ENCODE peak calls at places on chromosome 20, in seven cellular contexts. G is OCI-LY7, V is hepatocyte, W is HCT116, U is GM23248, Q is neural progenitor cell, M is GM23338. S is an unnamed sample.

GRCh38 chr20:58011106-58011946 is 217.1 kb downstream of the ANKRD60 start:
- DNase-seq in W (no peak), V (no peak), G (no peak), Q (no peak), U (no peak), M (no peak), S (no peak)

GRCh38 chr20:37480915-37481314 is 40.1 kb upstream of the NNAT start:
- DNase-seq in M (no peak), W (no peak), U (no peak), Q (no peak), V (no peak), G (no peak), S (no peak)

GRCh38 chr20:53828673-53829085 is 235.0 kb upstream of the ZNF217 start:
- DNase-seq in U (peak; percentile 94), W (peak; percentile 29), G (peak; percentile 50), V (peak; percentile 82), Q (peak; percentile 26), M (peak; percentile 51), S (peak; percentile 93)

GRCh38 chr20:63924241-63924640 is 29.3 kb downstream of the DNAJC5 start:
- DNase-seq in U (no peak), Q (no peak), W (no peak), V (no peak), G (no peak), M (no peak), S (no peak)

GRCh38 chr20:36320898-36321695 is 15.0 kb downstream of the DLGAP4 start:
- DNase-seq in Q (no peak), M (no peak), G (no peak), W (no peak), V (no peak), U (no peak), S (no peak)

GRCh38 chr20:49668181-49668877 is 45.3 kb downstream of the B4GALT5 start:
- DNase-seq in U (no peak), Q (peak; percentile 17), M (no peak), V (no peak), W (no peak), G (peak; percentile 74), S (no peak)

GRCh38 chr20:39295301-39295700 is 333.2 kb downstream of the DHX35 start:
- DNase-seq in G (no peak), Q (no peak), V (no peak), M (no peak), U (no peak), W (no peak), S (no peak)

GRCh38 chr20:52652271-52652670 is 319.9 kb upstream of the TSHZ2 start:
- DNase-seq in U (no peak), W (no peak), V (no peak), G (no peak), M (no peak), Q (no peak), S (no peak)

GRCh38 chr20:31698803-31699718 is 23.6 kb downstream of the BCL2L1 start:
- DNase-seq in W (peak; percentile 44), G (peak; percentile 70), V (peak; percentile 90), M (no peak), Q (no peak), U (peak; percentile 94), S (peak; percentile 88)

GRCh38 chr20:53935353-53936084 is 134.9 kb downstream of the BCAS1 start:
- DNase-seq in V (no peak), G (peak; percentile 53), M (peak; percentile 46), Q (no peak), W (no peak), U (no peak), S (no peak)

GRCh38 chr20:22579119-22579427 is 5.3 kb downstream of the FOXA2 start:
- DNase-seq in Q (peak; percentile 96), V (peak; percentile 36), M (peak; percentile 96), U (no peak), W (no peak), G (no peak), S (no peak)

GRCh38 chr20:12152996-12153395 is 235.3 kb downstream of the BTBD3 start:
- DNase-seq in Q (no peak), U (no peak), M (no peak), V (no peak), G (no peak), W (no peak), S (peak; percentile 91)

GRCh38 chr20:39874049-39874893 is 814.8 kb downstream of the MAFB start:
- DNase-seq in Q (peak; percentile 94), W (peak; percentile 15), G (peak; percentile 52), V (peak; percentile 89), M (peak; percentile 96), U (peak; percentile 90), S (peak; percentile 33)

GRCh38 chr20:31392836-31393235 is 2.4 kb upstream of the DEFB119 start:
- DNase-seq in Q (no peak), G (no peak), V (no peak), U (no peak), M (no peak), W (no peak), S (no peak)

GRCh38 chr20:20426472-20426907 is 58.6 kb downstream of the INSM1 start:
- DNase-seq in W (no peak), U (no peak), M (no peak), G (no peak), V (no peak), Q (no peak), S (no peak)

GRCh38 chr20:48761023-48761785 is 66.6 kb downstream of the PREX1 start:
- DNase-seq in Q (no peak), V (no peak), W (no peak), M (no peak), U (no peak), G (peak; percentile 56), S (no peak)

GRCh38 chr20:36541227-36542018 is at the start of gene MYL9:
- DNase-seq in Q (peak; percentile 86), V (peak; percentile 90), U (peak; percentile 90), W (no peak), M (peak; percentile 75), G (no peak), S (peak; percentile 50)

GRCh38 chr20:61788343-61788742 is 277.3 kb downstream of the TAF4 start:
- DNase-seq in U (no peak), V (no peak), M (no peak), G (no peak), W (no peak), Q (no peak), S (no peak)

GRCh38 chr20:3077618-3078134 is 6.3 kb downstream of the OXT start:
- DNase-seq in V (no peak), Q (no peak), U (no peak), W (no peak), G (no peak), M (no peak), S (no peak)

GRCh38 chr20:62821726-62822210 is 4.9 kb downstream of the COL9A3 start:
- DNase-seq in M (no peak), W (no peak), G (no peak), Q (no peak), U (no peak), V (no peak), S (no peak)
- H3K4me1 ChIP-seq in M (peaks cover 7% of the 10 kb centered on the region), W (peaks cover 56% of the 10 kb centered on the region), G (peaks cover 7% of the 10 kb centered on the region), Q (peaks cover 26% of the 10 kb centered on the region), U (no peaks in the 10 kb centered on the region), V (peaks cover 32% of the 10 kb centered on the region), S (peaks cover 23% of the 10 kb centered on the region)

DNA sequence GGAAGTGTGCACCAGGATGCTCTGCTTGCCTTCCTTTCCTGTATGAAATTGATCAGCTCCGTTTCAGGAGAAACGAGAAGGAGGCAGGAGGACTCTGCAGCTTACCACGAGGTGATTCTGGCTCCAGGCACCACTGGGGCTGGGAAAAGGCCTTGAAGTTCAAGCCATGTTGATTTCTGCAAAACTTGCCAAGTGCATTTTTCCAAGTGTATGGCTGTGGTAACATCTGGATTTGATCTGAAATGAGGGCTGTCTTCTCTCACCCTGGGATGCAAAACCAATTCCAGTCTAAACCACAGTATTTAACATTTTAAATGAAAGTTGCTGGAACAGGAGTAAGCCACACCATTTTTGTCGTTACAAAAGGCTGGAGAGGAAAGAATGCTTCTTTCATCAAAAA is 36.1 kb upstream of the FAM210B start:
- DNase-seq in M (no peak), G (no peak), Q (no peak), V (no peak), U (peak; percentile 1), W (no peak), S (no peak)
- TF ChIP-seq EZH2phosphoT487 in M (no peak), G (no peak), Q (no peak), V (no peak), U (no peak), W (no peak), S (no peak)

DNA sequence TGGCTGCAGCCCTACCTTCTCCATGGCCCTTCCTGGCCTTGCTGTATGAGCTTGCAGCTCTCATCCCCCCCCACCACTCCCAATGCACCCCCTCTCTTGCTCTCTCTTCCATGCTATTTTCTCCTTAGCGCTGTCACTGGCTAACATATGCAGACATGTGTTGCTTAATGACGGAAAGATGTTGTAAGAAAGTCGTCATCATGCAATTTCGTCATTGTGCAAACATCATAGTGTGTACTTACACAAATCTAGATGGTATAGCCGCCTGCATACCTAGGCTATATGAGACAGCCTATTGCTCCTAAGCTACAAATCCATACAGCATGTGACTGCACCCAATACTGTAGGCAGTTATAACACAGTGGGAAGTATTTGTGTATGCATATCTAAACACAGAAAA is 27.0 kb downstream of the ANGPT4 start:
- DNase-seq in Q (no peak), W (no peak), M (no peak), V (no peak), G (no peak), U (no peak), S (no peak)
- H3K4me1 ChIP-seq in Q (peaks cover 3% of the 10 kb centered on the region), W (no peaks in the 10 kb centered on the region), M (peaks cover 4% of the 10 kb centered on the region), V (no peaks in the 10 kb centered on the region), G (no peaks in the 10 kb centered on the region), U (no peaks in the 10 kb centered on the region), S (no peaks in the 10 kb centered on the region)

GRCh38 chr20:432208-432607 is 24.1 kb downstream of the RBCK1 start:
- DNase-seq in Q (no peak), G (no peak), W (no peak), V (no peak), M (no peak), U (no peak), S (no peak)

GRCh38 chr20:434221-434620 is 26.1 kb downstream of the RBCK1 start:
- DNase-seq in Q (no peak), G (no peak), M (peak; percentile 97), W (no peak), V (no peak), U (no peak), S (no peak)

GRCh38 chr20:434661-435419 is 26.7 kb downstream of the RBCK1 start:
- DNase-seq in Q (no peak), G (no peak), U (no peak), M (no peak), V (no peak), W (no peak), S (no peak)

GRCh38 chr20:432677-433299 is 24.7 kb downstream of the RBCK1 start:
- DNase-seq in V (no peak), M (no peak), Q (no peak), W (no peak), G (no peak), U (no peak), S (no peak)

DNA sequence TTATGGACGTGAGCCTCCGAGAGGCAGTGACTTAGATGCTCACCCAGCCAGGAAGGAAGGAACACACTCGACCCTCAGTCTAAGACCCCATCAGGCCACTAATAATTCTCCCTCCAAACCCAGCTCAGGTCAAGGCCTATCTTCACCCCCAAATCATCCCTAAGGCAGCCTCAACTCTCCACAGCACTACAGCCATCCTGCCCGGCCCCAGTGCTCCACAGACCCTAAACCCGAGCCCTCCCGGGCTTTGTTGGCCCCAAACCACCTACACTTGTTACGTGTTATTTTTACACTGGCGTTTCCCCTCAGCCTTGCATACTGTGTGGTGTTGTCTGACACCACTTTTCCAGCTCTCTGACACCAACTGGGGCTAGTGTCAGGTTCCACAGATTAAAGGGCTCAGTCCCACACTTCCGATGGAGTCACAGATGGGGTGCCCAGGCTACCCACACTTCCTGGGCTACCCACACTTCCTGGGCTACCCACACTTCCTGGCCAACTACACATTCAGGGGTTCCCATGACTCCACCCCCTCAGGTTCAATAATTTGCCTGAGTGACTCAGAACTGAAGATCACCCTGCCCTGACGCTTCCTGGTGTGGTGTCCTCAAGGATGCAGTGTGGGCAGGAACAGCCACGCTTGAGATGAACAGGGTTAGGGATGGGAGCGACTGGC is 25.3 kb downstream of the RBCK1 start:
- DNase-seq in W (no peak), Q (no peak), U (peak; percentile 62), M (no peak), V (no peak), G (no peak), S (no peak)
- TF ChIP-seq EZH2phosphoT487 in W (no peak), Q (no peak), U (no peak), M (no peak), V (no peak), G (no peak), S (no peak)